ENCODE peak calls at places on chromosome 20, in four cellular contexts. Y is IMR-90, K is WERI-Rb-1, W is breast epithelium. X is an unnamed sample.

GRCh38 chr20:39885975-39886649 is 802.9 kb downstream of the MAFB start:
- DNase-seq in W (peak), Y (peak), K (peak), X (peak)

GRCh38 chr20:60085551-60086132 is 127.4 kb downstream of the CDH26 start:
- DNase-seq in Y (no peak), W (no peak), K (no peak), X (no peak)

GRCh38 chr20:60478533-60478932 is 520.3 kb downstream of the CDH26 start:
- DNase-seq in W (no peak), Y (no peak), K (no peak), X (no peak)

GRCh38 chr20:36113015-36113414 is 41.5 kb upstream of the EPB41L1 start:
- DNase-seq in Y (no peak), K (no peak), W (no peak), X (no peak)

GRCh38 chr20:32528291-32528891 is 56.7 kb downstream of the NOL4L start:
- DNase-seq in K (no peak), Y (no peak), W (no peak), X (peak)

GRCh38 chr20:63751471-63752271 is 12.1 kb downstream of the SLC2A4RG start:
- DNase-seq in K (no peak), W (no peak), Y (no peak), X (peak)

GRCh38 chr20:46619445-46619844 is 31.8 kb downstream of the SLC13A3 start:
- DNase-seq in Y (no peak), K (no peak), W (no peak), X (no peak)

GRCh38 chr20:58651823-58652605 is 931 bp downstream of the STX16 start:
- DNase-seq in W (no peak), K (no peak), Y (peak), X (peak)

GRCh38 chr20:50373674-50374286 is 136.4 kb upstream of the PTPN1 start:
- DNase-seq in K (no peak), Y (no peak), W (no peak), X (no peak)

GRCh38 chr20:57420571-57421257 is 29.5 kb downstream of the RBM38 start:
- DNase-seq in K (no peak), Y (no peak), W (no peak), X (no peak)

GRCh38 chr20:31661625-31662371 is 24.1 kb downstream of the COX4I2 start:
- DNase-seq in K (peak), Y (peak), W (peak), X (peak)

GRCh38 chr20:38193586-38194105 is 28.6 kb upstream of the TGM2 start:
- DNase-seq in W (no peak), K (no peak), Y (no peak), X (no peak)

GRCh38 chr20:59123011-59123676 is 40.5 kb upstream of the ZNF831 start:
- DNase-seq in Y (no peak), W (no peak), K (no peak), X (peak)

GRCh38 chr20:63747622-63748355 is 8.2 kb downstream of the SLC2A4RG start:
- DNase-seq in W (no peak), K (no peak), Y (no peak), X (no peak)

GRCh38 chr20:10922941-10923340 is 249.1 kb upstream of the JAG1 start:
- DNase-seq in W (no peak), Y (peak), K (no peak), X (no peak)

GRCh38 chr20:22402550-22402949 is 181.8 kb downstream of the FOXA2 start:
- DNase-seq in W (no peak), Y (no peak), K (no peak), X (no peak)

GRCh38 chr20:57076951-57077350 is 189.5 kb downstream of the BMP7 start:
- DNase-seq in Y (no peak), W (no peak), K (no peak), X (no peak)

GRCh38 chr20:40606237-40606636 is 82.8 kb downstream of the MAFB start:
- DNase-seq in K (no peak), W (no peak), Y (no peak), X (no peak)

GRCh38 chr20:11261533-11262000 is 587.8 kb upstream of the JAG1 start:
- DNase-seq in Y (peak), K (no peak), W (no peak), X (no peak)

GRCh38 chr20:56454754-56455153 is 13.7 kb upstream of the RTF2 start:
- DNase-seq in Y (no peak), K (no peak), W (no peak), X (peak)

GRCh38 chr20:43961541-43962471 is 47.2 kb downstream of the TOX2 start:
- DNase-seq in Y (no peak), W (no peak), K (no peak), X (no peak)

GRCh38 chr20:1469306-1469905 is 2.8 kb upstream of the NSFL1C start:
- DNase-seq in Y (no peak), W (no peak), K (no peak), X (no peak)

GRCh38 chr20:63774348-63774735 is 34.8 kb downstream of the SLC2A4RG start:
- DNase-seq in W (no peak), K (no peak), Y (no peak), X (no peak)

GRCh38 chr20:11329271-11329670 is 588.4 kb upstream of the BTBD3 start:
- DNase-seq in Y (peak), W (no peak), K (no peak), X (no peak)

GRCh38 chr20:24027229-24027628 is 38.6 kb upstream of the GGTLC1 start:
- DNase-seq in W (no peak), K (no peak), Y (no peak), X (peak)

GRCh38 chr20:57680934-57681914 is 28.6 kb downstream of the PMEPA1 start:
- DNase-seq in W (no peak), Y (no peak), K (no peak), X (peak)

GRCh38 chr20:38805958-38806854 is 709 bp downstream of the PPP1R16B start:
- DNase-seq in K (peak), Y (no peak), W (no peak), X (peak)

GRCh38 chr20:39576786-39577185 is 614.6 kb downstream of the DHX35 start:
- DNase-seq in Y (no peak), W (no peak), K (no peak), X (no peak)

GRCh38 chr20:35232575-35232974 is 6.1 kb downstream of the MMP24 start:
- DNase-seq in K (no peak), Y (peak), W (no peak), X (no peak)

GRCh38 chr20:9474835-9475413 is 39.5 kb upstream of the LAMP5 start:
- DNase-seq in Y (peak), W (no peak), K (no peak), X (no peak)

GRCh38 chr20:39954585-39954984 is 734.5 kb downstream of the MAFB start:
- DNase-seq in Y (no peak), K (no peak), W (no peak), X (no peak)

GRCh38 chr20:38601216-38602184 is at the start of gene ARHGAP40:
- DNase-seq in W (peak), K (peak), Y (no peak), X (peak)

GRCh38 chr20:47139934-47140333 is 216.6 kb downstream of the ZMYND8 start:
- DNase-seq in Y (no peak), K (no peak), W (no peak), X (no peak)

GRCh38 chr20:53580376-53581111 is 13.1 kb downstream of the ZNF217 start:
- DNase-seq in W (peak), K (no peak), Y (no peak), X (no peak)
- TF ChIP-seq CTCF in W (peak), K (no peak), Y (peak), X (no peak)

GRCh38 chr20:62624719-62625455 is 17.4 kb upstream of the SLCO4A1 start:
- DNase-seq in Y (no peak), K (no peak), W (peak), X (no peak)

GRCh38 chr20:62625516-62625915 is 16.8 kb upstream of the SLCO4A1 start:
- DNase-seq in W (no peak), Y (no peak), K (no peak), X (no peak)

GRCh38 chr20:62623488-62624324 is 18.6 kb upstream of the SLCO4A1 start:
- DNase-seq in Y (peak), K (peak), W (peak), X (peak)

GRCh38 chr20:62622877-62623487 is 19.3 kb upstream of the SLCO4A1 start:
- DNase-seq in W (no peak), Y (no peak), K (no peak), X (no peak)

DNA sequence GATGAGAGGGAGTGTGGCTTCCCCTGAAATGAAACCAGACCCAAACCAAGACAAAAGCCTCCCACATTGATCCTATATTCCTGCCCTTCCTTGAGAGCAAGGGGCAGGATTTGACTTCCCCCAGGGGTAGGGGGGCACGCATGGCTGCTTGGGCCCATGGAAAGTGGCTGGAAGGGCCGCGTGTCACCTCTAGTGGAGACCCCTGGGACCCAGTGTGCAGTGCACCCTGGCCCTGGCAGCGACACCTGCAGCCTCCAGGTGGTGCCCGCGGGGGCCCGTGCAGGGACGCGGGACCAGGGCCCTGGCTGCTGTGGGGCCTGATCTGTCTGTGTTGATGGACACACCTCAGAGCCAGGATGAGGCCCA is 18.0 kb upstream of the SLCO4A1 start:
- DNase-seq in Y (no peak), K (peak), W (no peak), X (peak)
- TF ChIP-seq CTCF in Y (no peak), K (peak), W (no peak), X (peak)

GRCh38 chr20:52219441-52219840 is 27.9 kb upstream of the ZFP64 start:
- DNase-seq in Y (peak), W (no peak), K (peak), X (peak)
- TF ChIP-seq CTCF in Y (no peak), W (no peak), K (peak), X (no peak)

DNA sequence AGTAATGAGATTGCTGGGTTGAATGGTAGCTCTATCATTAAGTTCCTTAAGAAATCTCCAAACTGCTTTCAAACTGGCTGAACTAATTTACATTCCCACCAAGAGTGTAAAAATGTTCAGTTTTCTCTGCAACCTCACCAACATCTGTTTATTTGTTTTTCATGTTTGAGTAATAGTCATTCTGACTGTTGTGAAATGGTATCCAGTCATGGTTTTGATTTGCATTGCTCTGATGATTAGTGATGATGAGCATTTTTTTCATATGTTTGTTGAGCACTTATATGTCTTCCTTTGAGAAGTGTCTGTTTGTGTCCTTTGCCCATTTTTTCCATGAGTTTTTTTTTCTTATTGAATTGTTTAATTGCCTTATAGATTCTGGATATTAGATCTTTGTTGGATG is 24.9 kb downstream of the DEFB125 start:
- DNase-seq in K (no peak), W (no peak), Y (no peak), X (no peak)
- TF ChIP-seq CTCF in K (no peak), W (no peak), Y (no peak), X (no peak)

DNA sequence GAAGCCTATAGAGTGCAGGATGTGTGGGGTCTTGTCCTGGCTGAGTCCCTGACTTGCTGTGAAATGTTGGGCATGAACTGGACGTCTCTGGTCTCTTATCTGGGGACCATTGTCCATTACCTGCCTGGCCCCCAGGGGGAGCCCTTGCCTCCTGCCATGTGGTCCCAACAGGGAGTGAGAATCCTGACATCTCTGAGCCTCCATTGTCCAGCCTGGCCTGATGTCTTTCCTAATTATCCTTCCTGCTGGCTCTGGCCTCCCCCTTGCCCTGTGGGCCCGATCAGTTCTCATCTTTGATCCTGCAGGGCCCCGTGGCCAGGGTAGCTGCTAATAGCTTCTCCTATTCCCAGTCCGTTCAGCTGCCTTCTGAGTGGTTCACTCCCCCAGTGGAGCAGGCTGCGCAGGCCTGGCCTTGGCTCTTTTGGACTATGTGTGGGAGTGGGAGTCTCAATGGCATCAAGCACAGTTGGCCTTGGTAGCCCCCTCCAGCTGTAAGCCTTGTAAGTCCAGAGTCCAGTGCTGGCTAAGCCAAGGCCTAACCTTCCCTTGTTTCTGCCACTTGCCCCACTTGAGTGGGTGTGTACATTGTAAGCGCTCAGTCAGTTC is 77.9 kb upstream of the RALY start:
- DNase-seq in W (no peak), Y (no peak), K (peak), X (peak)
- TF ChIP-seq CTCF in W (no peak), Y (peak), K (peak), X (peak)

GRCh38 chr20:20360464-20360863 is 7.4 kb upstream of the INSM1 start:
- DNase-seq in K (peak), W (no peak), Y (peak), X (peak)
- TF ChIP-seq CTCF in K (peak), W (peak), Y (peak), X (peak)

DNA sequence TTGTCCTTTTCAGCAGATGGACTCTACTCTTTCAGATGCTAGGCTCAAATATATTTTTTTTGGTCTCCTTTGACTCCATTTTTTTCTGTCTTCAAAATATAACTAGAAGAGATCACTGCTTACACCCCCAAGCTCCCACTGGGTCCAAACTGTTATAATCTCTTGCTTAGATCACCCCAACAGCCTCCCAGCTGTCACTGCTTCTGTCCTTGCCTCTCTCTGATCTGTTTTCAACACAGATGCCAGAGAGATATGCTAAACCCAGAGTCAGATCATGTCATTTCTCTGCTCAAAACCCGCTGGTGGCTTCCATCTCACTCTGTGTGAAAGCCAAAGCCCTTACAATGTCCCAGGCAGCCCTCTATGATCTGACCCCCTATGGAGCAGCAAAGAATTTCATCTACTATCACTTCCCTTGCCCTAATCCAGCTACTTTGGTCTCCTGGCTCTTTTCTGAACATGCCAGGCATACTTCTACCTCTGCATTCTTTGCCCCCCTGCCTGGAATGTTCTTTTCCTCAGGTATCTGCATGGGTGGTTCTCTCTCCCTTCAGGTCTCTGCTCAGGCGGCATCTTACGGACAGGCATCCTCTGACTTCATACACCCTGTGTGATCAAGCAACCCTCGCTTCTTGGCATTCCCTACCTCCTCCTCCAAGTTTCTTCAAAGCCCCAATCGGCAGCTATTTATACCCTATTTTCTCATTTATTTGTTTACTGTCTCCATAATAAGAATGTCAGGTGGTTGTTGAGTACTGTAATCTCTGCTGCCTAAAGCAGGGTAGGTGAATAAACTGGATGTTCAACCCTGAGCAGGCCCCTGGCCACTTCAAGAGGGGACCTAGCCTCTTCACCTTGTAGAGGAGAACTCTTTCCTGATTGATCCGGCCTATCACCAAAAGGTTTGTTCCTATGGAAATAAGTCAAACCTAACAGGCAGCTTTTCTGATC is 43.6 kb upstream of the SLC4A11 start:
- DNase-seq in Y (no peak), K (no peak), W (no peak), X (no peak)
- TF ChIP-seq CTCF in Y (no peak), K (no peak), W (no peak), X (no peak)

DNA sequence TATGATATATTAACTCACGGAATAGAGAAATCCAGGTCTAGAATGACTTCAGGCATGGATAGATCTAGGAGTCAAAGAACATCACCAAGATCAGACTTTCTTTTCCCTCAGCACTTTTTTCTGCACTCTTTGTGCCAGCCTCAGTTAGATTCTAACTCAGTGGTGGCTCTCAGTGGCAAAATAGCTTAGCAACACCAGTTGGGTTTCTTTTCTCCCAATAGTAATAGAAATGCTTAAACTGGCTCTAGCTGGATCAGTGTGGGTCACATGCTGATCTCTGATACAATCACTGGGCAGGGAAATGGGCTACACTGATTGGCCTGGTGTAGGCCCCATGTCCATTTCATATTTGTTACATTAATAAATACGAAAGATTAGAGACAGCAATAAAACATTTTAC is 44.2 kb upstream of the ARFGEF2 start:
- DNase-seq in W (no peak), K (no peak), Y (no peak), X (no peak)
- TF ChIP-seq CTCF in W (no peak), K (no peak), Y (no peak), X (no peak)

GRCh38 chr20:21125072-21125848 is 622 bp upstream of the KIZ start:
- DNase-seq in K (peak), W (no peak), Y (peak), X (no peak)
- TF ChIP-seq CTCF in K (peak), W (no peak), Y (no peak), X (no peak)